ENCODE peak calls at places on chromosomes 5 and 9, in nine cellular contexts. K is upper lobe of right lung; Z is CD4-positive, alpha-beta T cell; A is HCT116; D is GM23338; O is heart left ventricle; J is AG04450; V is PC-9; L is lower lobe of right lung. I is an unnamed sample.

GRCh38 chr5:115507682-115508081 is 36.9 kb downstream of the FEM1C start:
- DNase-seq in K (no peak), Z (no peak), A (no peak), D (no peak), O (no peak), J (no peak), V (no peak), L (no peak), I (no peak)

GRCh38 chr5:17763301-17763700 is 129.0 kb downstream of the TAF11L14 start:
- DNase-seq in K (no peak), Z (no peak), A (no peak), D (no peak), O (no peak), J (no peak), V (no peak), L (no peak), I (no peak)

GRCh38 chr9:36317766-36318165 is 59.5 kb upstream of the GNE start:
- DNase-seq in K (no peak), Z (no peak), A (no peak), D (peak; percentile 45), O (peak; percentile 27), J (no peak), V (peak; percentile 89), L (peak; percentile 56), I (peak; percentile 88)

GRCh38 chr9:34377402-34377741 is 674 bp upstream of the MYORG start:
- DNase-seq in K (peak; percentile 77), Z (no peak), A (no peak), D (no peak), O (no peak), J (no peak), V (no peak), L (peak; percentile 70), I (peak; percentile 66)

GRCh38 chr5:88729476-88730182 is 153.4 kb downstream of the MEF2C start:
- DNase-seq in K (no peak), Z (peak; percentile 25), A (peak; percentile 75), D (peak; percentile 90), O (peak; percentile 68), J (peak; percentile 59), V (peak; percentile 54), L (no peak), I (peak; percentile 58)

GRCh38 chr5:68012429-68012828 is 203.1 kb upstream of the PIK3R1 start:
- DNase-seq in K (no peak), Z (no peak), A (no peak), D (no peak), O (no peak), J (no peak), V (no peak), L (no peak), I (no peak)

GRCh38 chr5:101292199-101292598 is 389.1 kb upstream of the ST8SIA4 start:
- DNase-seq in K (no peak), Z (no peak), A (no peak), D (no peak), O (no peak), J (no peak), V (no peak), L (no peak), I (no peak)

GRCh38 chr5:133947431-133947841 is 21.0 kb downstream of the C5orf15 start:
- DNase-seq in K (no peak), Z (no peak), A (no peak), D (no peak), O (peak; percentile 7), J (no peak), V (no peak), L (no peak), I (no peak)

GRCh38 chr9:94782367-94783120 is 56.0 kb downstream of the AOPEP start:
- DNase-seq in K (no peak), Z (no peak), A (no peak), D (no peak), O (no peak), J (no peak), V (no peak), L (no peak), I (no peak)

GRCh38 chr9:135591491-135592330 is 30.2 kb downstream of the PAEP start:
- DNase-seq in K (no peak), Z (no peak), A (no peak), D (no peak), O (no peak), J (no peak), V (no peak), L (no peak), I (peak; percentile 34)

GRCh38 chr9:120475341-120475740 is 104.6 kb downstream of the CDK5RAP2 start:
- DNase-seq in K (no peak), Z (no peak), A (no peak), D (no peak), O (peak; percentile 24), J (no peak), V (no peak), L (no peak), I (no peak)

GRCh38 chr9:130013326-130013725 is 29.7 kb downstream of the FNBP1 start:
- DNase-seq in K (no peak), Z (no peak), A (no peak), D (no peak), O (no peak), J (no peak), V (no peak), L (no peak), I (no peak)

GRCh38 chr9:89592963-89593775 is 11.6 kb upstream of the GADD45G start:
- DNase-seq in K (no peak), Z (no peak), A (no peak), D (peak; percentile 91), O (no peak), J (no peak), V (peak; percentile 37), L (no peak), I (no peak)

GRCh38 chr9:137216188-137216965 is 5.7 kb downstream of the RNF208 start:
- DNase-seq in K (peak; percentile 64), Z (no peak), A (no peak), D (no peak), O (no peak), J (no peak), V (no peak), L (no peak), I (no peak)

GRCh38 chr5:33297760-33298216 is 143.0 kb upstream of the TARS1 start:
- DNase-seq in K (no peak), Z (no peak), A (no peak), D (peak; percentile 43), O (no peak), J (no peak), V (no peak), L (no peak), I (no peak)

GRCh38 chr5:96752341-96753016 is 55.3 kb downstream of the ERAP1 start:
- DNase-seq in K (no peak), Z (peak; percentile 20), A (peak; percentile 36), D (peak; percentile 85), O (no peak), J (peak; percentile 60), V (peak; percentile 11), L (no peak), I (no peak)

GRCh38 chr9:98702835-98703385 is 5.8 kb downstream of the GABBR2 start:
- DNase-seq in K (no peak), Z (no peak), A (no peak), D (no peak), O (no peak), J (no peak), V (no peak), L (no peak), I (no peak)

DNA sequence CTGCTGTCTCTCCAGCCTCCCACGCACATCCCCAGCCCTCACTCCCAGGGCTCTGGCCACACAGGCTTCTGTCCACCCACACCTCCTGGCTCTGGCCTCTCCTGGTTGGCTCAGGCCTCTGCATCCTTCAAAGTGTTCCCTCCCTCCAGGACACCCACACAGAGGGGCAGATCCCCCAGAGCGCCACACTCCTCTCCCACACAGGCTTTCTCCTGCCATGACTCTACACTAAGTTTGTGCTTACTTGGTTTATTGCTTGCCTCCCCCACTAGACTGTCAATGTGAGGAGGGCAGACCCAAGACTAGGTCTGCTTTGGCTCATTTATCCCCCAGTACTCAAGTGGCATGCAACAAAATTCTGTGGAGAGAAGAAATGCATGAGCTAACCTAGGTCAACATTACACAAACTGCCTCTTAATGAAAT is 67.0 kb upstream of the SPOCK1 start:
- DNase-seq in K (no peak), Z (no peak), A (no peak), D (no peak), O (no peak), J (no peak), V (no peak), L (no peak), I (no peak)
- H3K27ac ChIP-seq in K (no peak overlapping the region), Z (no peak overlapping the region), A (no peak overlapping the region), D (no peak overlapping the region), O (no peak overlapping the region), J (no peak overlapping the region), V (no peak overlapping the region), L (no peak overlapping the region), I (no peak overlapping the region)

DNA sequence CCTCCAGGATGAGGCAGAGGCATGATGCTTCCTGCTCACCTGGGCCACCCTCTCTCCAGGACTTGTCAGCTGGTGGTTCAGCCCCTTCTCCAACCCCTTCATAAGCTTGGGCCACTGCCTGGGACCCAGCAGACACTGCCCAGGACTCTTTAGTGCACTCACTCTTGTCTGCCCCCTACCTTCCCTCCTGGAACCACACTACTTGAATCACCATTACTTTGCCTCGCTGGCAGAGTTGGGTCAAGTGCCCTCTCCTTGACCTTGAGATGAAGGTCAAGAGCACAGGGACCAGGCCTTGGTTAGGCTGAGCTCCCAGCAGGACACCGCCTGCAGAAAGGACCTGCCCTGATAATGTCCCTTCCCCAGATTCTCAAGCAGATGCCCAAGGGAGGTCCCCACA is 8.5 kb upstream of the ENDOG start:
- DNase-seq in K (no peak), Z (no peak), A (no peak), D (peak; percentile 30), O (no peak), J (no peak), V (no peak), L (no peak), I (no peak)
- TF ChIP-seq CTCF in K (no peak), Z (no peak), A (no peak), D (peak; percentile 42), O (no peak), J (no peak), V (no peak), L (no peak), I (no peak)

GRCh38 chr5:91312698-91313097 is 70.4 kb downstream of the ARRDC3 start:
- DNase-seq in K (no peak), Z (no peak), A (no peak), D (no peak), O (no peak), J (no peak), V (no peak), L (no peak), I (no peak)
- H3K27ac ChIP-seq in K (peak overlapping the region; percentile 96), Z (no peak overlapping the region), A (no peak overlapping the region), D (no peak overlapping the region), O (peak overlapping the region; percentile 55), J (no peak overlapping the region), V (peak overlapping the region; percentile 99), L (peak overlapping the region; percentile 89), I (peak overlapping the region; percentile 44)

DNA sequence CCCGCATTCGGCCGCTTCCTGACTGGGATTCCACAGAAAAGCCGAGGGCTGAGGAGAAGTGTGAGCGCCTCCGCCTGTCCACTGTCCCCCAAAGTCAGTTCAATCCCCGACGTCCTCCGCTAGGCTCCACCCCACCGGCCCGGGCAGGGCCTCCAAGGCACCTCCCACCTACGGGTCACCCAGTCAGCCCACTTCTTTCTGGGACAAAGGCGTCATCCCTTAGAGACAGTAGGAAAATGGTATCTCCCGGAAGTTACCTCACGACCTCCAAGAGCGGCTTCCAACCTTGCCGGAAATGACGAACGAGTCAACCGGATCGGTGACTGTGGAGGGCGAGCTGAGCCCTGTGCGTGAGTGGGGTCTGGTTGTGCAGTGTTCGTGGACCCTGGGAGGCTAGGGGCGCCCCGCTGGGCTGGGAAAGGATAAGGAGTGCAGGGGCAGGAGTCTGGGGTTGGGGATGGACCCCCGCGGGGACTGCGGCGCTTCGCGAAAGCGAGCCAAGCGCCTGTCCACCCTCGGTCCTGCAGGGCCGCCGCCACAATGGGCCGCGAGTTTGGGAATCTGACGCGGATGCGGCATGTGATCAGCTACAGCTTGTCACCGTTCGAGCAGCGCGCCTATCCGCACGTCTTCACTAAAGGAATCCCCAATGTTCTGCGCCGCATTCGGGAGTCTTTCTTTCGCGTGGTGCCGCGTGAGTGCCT is at the start of the genes GDF9 and UQCRQ:
- DNase-seq in K (peak; percentile 97), Z (peak; percentile 79), A (peak; percentile 100), D (peak; percentile 100), O (peak; percentile 96), J (peak; percentile 99), V (peak; percentile 96), L (peak; percentile 96), I (peak; percentile 96)
- TF ChIP-seq CTCF in K (peak; percentile 26), Z (no peak), A (no peak), D (peak; percentile 73), O (peak; percentile 55), J (peak; percentile 42), V (peak; percentile 36), L (peak; percentile 21), I (peak; percentile 23)

I was measured in Peyer's patch.